ENCODE peak calls at places on chromosomes 1 and 21, in seven cellular contexts. One of them, this sample, is unnamed.

GRCh38 chr21:33560965-33561364 is 18.1 kb downstream of the SON start:
- DNase-seq in spleen: no peak
- DNase-seq in BJ: no peak
- DNase-seq in lower leg skin: no peak
- DNase-seq in neural progenitor cell: no peak
- DNase-seq in CD4-positive, alpha-beta T cell: no peak
- DNase-seq in keratinocyte: no peak
- DNase-seq in this sample: no peak

GRCh38 chr1:68484618-68485017 is 12.3 kb downstream of the DEPDC1 start:
- DNase-seq in spleen: no peak
- DNase-seq in BJ: no peak
- DNase-seq in lower leg skin: no peak
- DNase-seq in neural progenitor cell: no peak
- DNase-seq in CD4-positive, alpha-beta T cell: no peak
- DNase-seq in keratinocyte: no peak
- DNase-seq in this sample: no peak

GRCh38 chr1:229952670-229953520 is 114.1 kb upstream of the GALNT2 start:
- DNase-seq in spleen: no peak
- DNase-seq in BJ: no peak
- DNase-seq in lower leg skin: no peak
- DNase-seq in neural progenitor cell: no peak
- DNase-seq in CD4-positive, alpha-beta T cell: no peak
- DNase-seq in keratinocyte: no peak
- DNase-seq in this sample: no peak

GRCh38 chr1:22952694-22953391 is 19.8 kb downstream of the LACTBL1 start:
- DNase-seq in spleen: peak
- DNase-seq in BJ: no peak
- DNase-seq in lower leg skin: peak
- DNase-seq in neural progenitor cell: no peak
- DNase-seq in CD4-positive, alpha-beta T cell: no peak
- DNase-seq in keratinocyte: no peak
- DNase-seq in this sample: no peak

GRCh38 chr21:34965200-34966174 is 83.6 kb downstream of the RUNX1 start:
- DNase-seq in spleen: no peak
- DNase-seq in BJ: no peak
- DNase-seq in lower leg skin: no peak
- DNase-seq in neural progenitor cell: no peak
- DNase-seq in CD4-positive, alpha-beta T cell: no peak
- DNase-seq in keratinocyte: no peak
- DNase-seq in this sample: no peak

GRCh38 chr21:39601194-39601940 is 11.4 kb upstream of the B3GALT5 start:
- DNase-seq in spleen: no peak
- DNase-seq in BJ: no peak
- DNase-seq in lower leg skin: no peak
- DNase-seq in neural progenitor cell: no peak
- DNase-seq in CD4-positive, alpha-beta T cell: no peak
- DNase-seq in keratinocyte: no peak
- DNase-seq in this sample: no peak

GRCh38 chr21:25457411-25457810 is 149.9 kb downstream of the MRPL39 start:
- DNase-seq in spleen: no peak
- DNase-seq in BJ: peak
- DNase-seq in lower leg skin: no peak
- DNase-seq in neural progenitor cell: no peak
- DNase-seq in CD4-positive, alpha-beta T cell: no peak
- DNase-seq in keratinocyte: no peak
- DNase-seq in this sample: peak

GRCh38 chr21:43306911-43307676 is 119.8 kb downstream of the SIK1 start:
- DNase-seq in spleen: peak
- DNase-seq in BJ: no peak
- DNase-seq in lower leg skin: no peak
- DNase-seq in neural progenitor cell: no peak
- DNase-seq in CD4-positive, alpha-beta T cell: no peak
- DNase-seq in keratinocyte: peak
- DNase-seq in this sample: no peak

GRCh38 chr1:6695861-6696260 is 5.8 kb downstream of the DNAJC11 start:
- DNase-seq in spleen: no peak
- DNase-seq in BJ: no peak
- DNase-seq in lower leg skin: no peak
- DNase-seq in neural progenitor cell: no peak
- DNase-seq in CD4-positive, alpha-beta T cell: no peak
- DNase-seq in keratinocyte: no peak
- DNase-seq in this sample: no peak

GRCh38 chr1:115336741-115337140 is 1.3 kb downstream of the NGF start:
- DNase-seq in spleen: no peak
- DNase-seq in BJ: no peak
- DNase-seq in lower leg skin: peak
- DNase-seq in neural progenitor cell: no peak
- DNase-seq in CD4-positive, alpha-beta T cell: no peak
- DNase-seq in keratinocyte: no peak
- DNase-seq in this sample: no peak

GRCh38 chr1:68675336-68675735 is 178.5 kb upstream of the DEPDC1 start:
- DNase-seq in spleen: no peak
- DNase-seq in BJ: no peak
- DNase-seq in lower leg skin: no peak
- DNase-seq in neural progenitor cell: no peak
- DNase-seq in CD4-positive, alpha-beta T cell: no peak
- DNase-seq in keratinocyte: no peak
- DNase-seq in this sample: no peak

GRCh38 chr1:197685785-197686184 is 89.5 kb downstream of the DENND1B start:
- DNase-seq in spleen: no peak
- DNase-seq in BJ: no peak
- DNase-seq in lower leg skin: no peak
- DNase-seq in neural progenitor cell: no peak
- DNase-seq in CD4-positive, alpha-beta T cell: no peak
- DNase-seq in keratinocyte: no peak
- DNase-seq in this sample: no peak

GRCh38 chr21:38258803-38259485 is 2.2 kb downstream of the KCNJ15 start:
- DNase-seq in spleen: no peak
- DNase-seq in BJ: no peak
- DNase-seq in lower leg skin: no peak
- DNase-seq in neural progenitor cell: no peak
- DNase-seq in CD4-positive, alpha-beta T cell: no peak
- DNase-seq in keratinocyte: no peak
- DNase-seq in this sample: no peak

GRCh38 chr1:234923626-234924025 is 205.0 kb downstream of the TOMM20 start:
- DNase-seq in spleen: no peak
- DNase-seq in BJ: no peak
- DNase-seq in lower leg skin: peak
- DNase-seq in neural progenitor cell: no peak
- DNase-seq in CD4-positive, alpha-beta T cell: no peak
- DNase-seq in keratinocyte: no peak
- DNase-seq in this sample: no peak

DNA sequence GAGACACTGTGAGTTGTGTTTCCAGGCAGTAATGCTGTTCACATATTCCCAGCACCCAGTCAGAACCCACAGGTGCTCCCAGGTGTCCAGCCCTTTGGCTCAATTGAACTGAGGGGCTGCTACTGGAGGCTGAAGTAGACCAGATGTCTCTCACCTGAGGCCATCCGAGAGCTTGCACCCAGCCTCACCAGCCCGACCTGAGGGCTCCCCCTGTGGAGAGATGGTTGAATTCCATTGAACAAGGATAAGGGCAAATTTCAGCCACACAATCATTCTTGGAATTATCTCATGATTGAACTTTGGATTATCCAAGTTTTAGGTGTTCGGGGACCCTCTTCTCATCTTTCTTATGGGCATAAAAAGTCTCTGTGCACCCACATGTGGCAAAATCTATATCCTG is 52.1 kb downstream of the OBSCN start:
- DNase-seq in spleen: no peak
- DNase-seq in BJ: no peak
- DNase-seq in lower leg skin: no peak
- DNase-seq in neural progenitor cell: no peak
- DNase-seq in CD4-positive, alpha-beta T cell: no peak
- DNase-seq in keratinocyte: no peak
- DNase-seq in this sample: no peak
- TF ChIP-seq CTCF in spleen: no peak
- TF ChIP-seq CTCF in BJ: peak
- TF ChIP-seq CTCF in lower leg skin: no peak
- TF ChIP-seq CTCF in neural progenitor cell: peak
- TF ChIP-seq CTCF in CD4-positive, alpha-beta T cell: no peak
- TF ChIP-seq CTCF in keratinocyte: peak
- TF ChIP-seq CTCF in this sample: peak

DNA sequence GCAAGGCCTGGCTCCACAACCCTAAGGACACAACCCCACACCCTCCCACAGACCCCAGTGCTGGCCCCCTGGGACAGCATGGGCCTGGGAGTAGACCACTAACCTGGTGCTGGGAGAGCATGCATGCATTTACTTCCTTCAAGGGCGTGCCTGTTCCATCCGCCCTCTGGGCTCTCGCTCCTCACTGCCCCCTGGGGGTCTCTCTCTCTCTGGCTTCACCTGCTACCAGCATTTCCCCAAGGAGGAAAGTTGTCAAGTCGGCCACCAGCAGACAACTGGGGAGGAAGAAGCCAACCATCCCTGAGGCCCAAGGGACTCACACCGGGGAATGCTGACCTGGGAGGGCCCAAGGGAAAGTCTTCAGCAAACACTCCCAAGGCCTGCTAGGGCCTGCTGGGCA is 6.5 kb downstream of the LRP8 start:
- DNase-seq in spleen: peak
- DNase-seq in BJ: no peak
- DNase-seq in lower leg skin: no peak
- DNase-seq in neural progenitor cell: peak
- DNase-seq in CD4-positive, alpha-beta T cell: no peak
- DNase-seq in keratinocyte: no peak
- DNase-seq in this sample: no peak
- TF ChIP-seq CTCF in spleen: no peak
- TF ChIP-seq CTCF in BJ: peak
- TF ChIP-seq CTCF in lower leg skin: no peak
- TF ChIP-seq CTCF in neural progenitor cell: peak
- TF ChIP-seq CTCF in CD4-positive, alpha-beta T cell: no peak
- TF ChIP-seq CTCF in keratinocyte: no peak
- TF ChIP-seq CTCF in this sample: peak

DNA sequence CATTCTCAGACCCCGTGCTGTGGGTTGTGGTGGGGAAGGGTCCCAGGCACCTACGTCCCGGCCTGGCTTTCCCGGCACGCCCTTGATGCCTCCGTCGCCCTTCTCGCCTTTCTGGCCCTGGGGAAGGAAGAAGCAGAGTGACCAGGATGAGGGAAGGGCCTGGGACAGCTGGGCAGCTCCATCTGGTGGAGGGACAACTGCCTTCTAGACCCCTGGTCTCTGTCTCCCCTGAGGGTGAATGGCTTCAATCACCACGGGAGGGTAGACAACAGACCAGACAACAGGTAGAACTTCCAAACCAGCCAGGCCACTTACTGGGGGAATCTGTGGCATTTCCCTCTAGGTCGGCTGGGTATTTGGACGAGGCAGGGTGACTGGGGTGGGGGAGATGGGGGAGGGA is 11.9 kb downstream of the COL16A1 start:
- DNase-seq in spleen: no peak
- DNase-seq in BJ: no peak
- DNase-seq in lower leg skin: no peak
- DNase-seq in neural progenitor cell: no peak
- DNase-seq in CD4-positive, alpha-beta T cell: no peak
- DNase-seq in keratinocyte: no peak
- DNase-seq in this sample: no peak
- TF ChIP-seq CTCF in spleen: no peak
- TF ChIP-seq CTCF in BJ: no peak
- TF ChIP-seq CTCF in lower leg skin: no peak
- TF ChIP-seq CTCF in neural progenitor cell: peak
- TF ChIP-seq CTCF in CD4-positive, alpha-beta T cell: no peak
- TF ChIP-seq CTCF in keratinocyte: no peak
- TF ChIP-seq CTCF in this sample: peak

GRCh38 chr1:185654952-185655314 is 79.3 kb upstream of the HMCN1 start:
- DNase-seq in spleen: no peak
- DNase-seq in BJ: no peak
- DNase-seq in lower leg skin: no peak
- DNase-seq in neural progenitor cell: no peak
- DNase-seq in CD4-positive, alpha-beta T cell: no peak
- DNase-seq in keratinocyte: no peak
- DNase-seq in this sample: no peak

GRCh38 chr1:185654199-185654951 is 79.8 kb upstream of the HMCN1 start:
- DNase-seq in spleen: no peak
- DNase-seq in BJ: no peak
- DNase-seq in lower leg skin: no peak
- DNase-seq in neural progenitor cell: no peak
- DNase-seq in CD4-positive, alpha-beta T cell: no peak
- DNase-seq in keratinocyte: no peak
- DNase-seq in this sample: peak

GRCh38 chr1:185650602-185651230 is 83.5 kb upstream of the HMCN1 start:
- DNase-seq in spleen: no peak
- DNase-seq in BJ: no peak
- DNase-seq in lower leg skin: no peak
- DNase-seq in neural progenitor cell: no peak
- DNase-seq in CD4-positive, alpha-beta T cell: no peak
- DNase-seq in keratinocyte: no peak
- DNase-seq in this sample: no peak

GRCh38 chr1:185653615-185654014 is 80.6 kb upstream of the HMCN1 start:
- DNase-seq in spleen: no peak
- DNase-seq in BJ: no peak
- DNase-seq in lower leg skin: no peak
- DNase-seq in neural progenitor cell: no peak
- DNase-seq in CD4-positive, alpha-beta T cell: no peak
- DNase-seq in keratinocyte: no peak
- DNase-seq in this sample: no peak

DNA sequence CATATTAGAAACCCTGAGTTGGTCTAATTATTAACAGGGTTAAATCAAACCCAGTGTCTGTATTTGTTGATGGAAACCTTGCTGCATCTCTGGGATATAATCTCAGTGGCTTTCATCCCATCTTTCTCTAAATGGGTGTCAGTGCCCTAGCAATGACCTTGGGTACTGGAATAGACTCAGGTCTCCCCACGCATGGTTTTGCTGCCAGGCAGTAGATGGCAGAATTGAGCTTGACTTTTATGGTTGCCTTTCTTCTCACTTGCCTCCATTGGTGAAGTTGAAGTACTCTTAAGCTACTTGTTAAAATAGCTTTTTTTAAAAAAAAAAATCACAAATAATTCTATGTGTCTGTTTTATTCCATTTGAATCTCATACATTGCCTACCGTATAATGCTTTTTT is 81.8 kb upstream of the HMCN1 start:
- DNase-seq in spleen: no peak
- DNase-seq in BJ: no peak
- DNase-seq in lower leg skin: no peak
- DNase-seq in neural progenitor cell: no peak
- DNase-seq in CD4-positive, alpha-beta T cell: no peak
- DNase-seq in keratinocyte: no peak
- DNase-seq in this sample: no peak
- TF ChIP-seq CTCF in spleen: no peak
- TF ChIP-seq CTCF in BJ: no peak
- TF ChIP-seq CTCF in lower leg skin: no peak
- TF ChIP-seq CTCF in neural progenitor cell: no peak
- TF ChIP-seq CTCF in CD4-positive, alpha-beta T cell: peak
- TF ChIP-seq CTCF in keratinocyte: peak
- TF ChIP-seq CTCF in this sample: peak

This sample was measured in epithelial cell of proximal tubule.